ENCODE peak calls at places on chromosomes 11 and 22, in nine cellular contexts. M, V, O, U, H, J, N, E and Q are unnamed samples.

GRCh38 chr22:43317252-43317651 is 25.9 kb downstream of the SCUBE1 start:
- DNase-seq in M (no peak), V (no peak), O (no peak), U (no peak), H (no peak), J (no peak), N (no peak), E (no peak), Q (no peak)

GRCh38 chr11:111840143-111840542 is 31.2 kb downstream of the ALG9 start:
- DNase-seq in M (peak; percentile 47), V (peak; percentile 32), O (no peak), U (peak; percentile 64), H (no peak), J (no peak), N (peak; percentile 36), E (no peak), Q (no peak)

GRCh38 chr11:120511804-120512726 is 517 bp downstream of the GRIK4 start:
- DNase-seq in M (no peak), V (no peak), O (no peak), U (no peak), H (no peak), J (no peak), N (no peak), E (no peak), Q (peak; percentile 56)

GRCh38 chr11:84906995-84907394 is 720.1 kb downstream of the DLG2 start:
- DNase-seq in M (peak; percentile 21), V (no peak), O (no peak), U (no peak), H (no peak), J (no peak), N (peak; percentile 83), E (no peak), Q (no peak)

GRCh38 chr11:65774525-65775306 is 6.1 kb downstream of the AP5B1 start:
- DNase-seq in M (no peak), V (no peak), O (no peak), U (no peak), H (no peak), J (no peak), N (no peak), E (no peak), Q (peak; percentile 5)

GRCh38 chr11:122720482-122720881 is 65.0 kb downstream of the UBASH3B start:
- DNase-seq in M (peak; percentile 42), V (peak; percentile 51), O (no peak), U (no peak), H (no peak), J (no peak), N (peak; percentile 67), E (no peak), Q (no peak)

GRCh38 chr11:76250520-76251222 is 44.4 kb upstream of the WNT11 start:
- DNase-seq in M (no peak), V (no peak), O (no peak), U (no peak), H (no peak), J (no peak), N (no peak), E (no peak), Q (no peak)

GRCh38 chr11:6623391-6624363 is 4.5 kb upstream of the TPP1 start:
- DNase-seq in M (no peak), V (no peak), O (no peak), U (no peak), H (no peak), J (no peak), N (no peak), E (no peak), Q (no peak)

GRCh38 chr11:63639195-63639832 is 25.1 kb upstream of the PLAAT3 start:
- DNase-seq in M (peak; percentile 43), V (peak; percentile 50), O (no peak), U (no peak), H (no peak), J (no peak), N (peak; percentile 15), E (no peak), Q (no peak)

GRCh38 chr11:125110996-125111340 is 458 bp downstream of the TMEM218 start:
- DNase-seq in M (peak; percentile 39), V (no peak), O (no peak), U (no peak), H (peak; percentile 23), J (no peak), N (no peak), E (no peak), Q (no peak)

GRCh38 chr11:78379039-78379670 is 38.5 kb downstream of the GAB2 start:
- DNase-seq in M (no peak), V (peak; percentile 15), O (no peak), U (no peak), H (no peak), J (no peak), N (no peak), E (no peak), Q (peak; percentile 29)

GRCh38 chr11:114084414-114084813 is 24.9 kb downstream of the ZBTB16 start:
- DNase-seq in M (no peak), V (no peak), O (no peak), U (no peak), H (no peak), J (no peak), N (no peak), E (no peak), Q (no peak)

GRCh38 chr11:2569731-2570210 is 125.0 kb downstream of the KCNQ1 start:
- DNase-seq in M (no peak), V (no peak), O (no peak), U (no peak), H (no peak), J (no peak), N (no peak), E (no peak), Q (no peak)

GRCh38 chr22:41481925-41482318 is 13.0 kb downstream of the ACO2 start:
- DNase-seq in M (no peak), V (no peak), O (no peak), U (no peak), H (no peak), J (no peak), N (no peak), E (no peak), Q (no peak)

GRCh38 chr22:49827307-49827852 is 293 bp downstream of the BRD1 start:
- DNase-seq in M (peak; percentile 52), V (peak; percentile 38), O (no peak), U (no peak), H (no peak), J (no peak), N (peak; percentile 40), E (no peak), Q (peak; percentile 79)

GRCh38 chr11:105960252-105961245 is 61.5 kb downstream of the MSANTD4 start:
- DNase-seq in M (no peak), V (no peak), O (no peak), U (no peak), H (no peak), J (no peak), N (no peak), E (no peak), Q (no peak)

GRCh38 chr11:126978155-126978554 is 22.4 kb downstream of the KIRREL3 start:
- DNase-seq in M (no peak), V (no peak), O (no peak), U (no peak), H (no peak), J (no peak), N (no peak), E (no peak), Q (no peak)

GRCh38 chr11:64878223-64878493 is 263 bp downstream of the EHD1 start:
- DNase-seq in M (no peak), V (no peak), O (no peak), U (no peak), H (no peak), J (no peak), N (no peak), E (no peak), Q (no peak)

DNA sequence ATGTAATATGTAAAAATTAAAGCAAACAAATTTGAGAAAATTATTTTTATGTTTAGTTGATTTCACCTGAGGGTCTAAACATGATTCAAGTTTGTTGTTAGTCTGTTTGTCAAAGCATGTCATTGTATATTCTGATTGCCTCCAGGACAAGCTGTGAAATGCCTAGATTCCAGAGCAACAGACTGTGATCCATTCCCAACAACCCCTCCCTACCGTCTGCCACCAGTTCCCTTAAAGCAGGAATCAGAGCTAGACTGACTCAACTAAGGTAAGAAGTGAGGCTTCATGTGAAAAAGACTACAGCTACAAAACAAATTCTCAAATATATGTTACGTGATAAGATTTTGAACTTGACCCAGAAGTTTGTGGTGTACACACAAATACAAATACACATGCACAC is 304.2 kb downstream of the RAB38 start:
- DNase-seq in M (no peak), V (no peak), O (no peak), U (no peak), H (no peak), J (no peak), N (no peak), E (no peak), Q (no peak)
- TF ChIP-seq CTCF in M (no peak), V (no peak), O (no peak), U (no peak), H (no peak), J (no peak), N (no peak), E (no peak), Q (no peak)

GRCh38 chr22:22342697-22343602 is 98.4 kb downstream of the VPREB1 start:
- DNase-seq in M (peak; percentile 29), V (peak; percentile 25), O (no peak), U (no peak), H (peak; percentile 82), J (no peak), N (peak; percentile 1), E (peak; percentile 33), Q (peak; percentile 69)
- TF ChIP-seq CTCF in M (peak; percentile 84), V (peak; percentile 87), O (peak; percentile 71), U (peak; percentile 92), H (peak; percentile 85), J (peak; percentile 91), N (peak; percentile 56), E (peak; percentile 90), Q (peak; percentile 96)

GRCh38 chr11:19711911-19712280 is 741 bp upstream of the NAV2 start:
- DNase-seq in M (no peak), V (no peak), O (no peak), U (no peak), H (peak; percentile 63), J (no peak), N (no peak), E (no peak), Q (peak; percentile 15)

GRCh38 chr11:19714387-19715363 is 2.0 kb downstream of the NAV2 start:
- DNase-seq in M (peak; percentile 90), V (peak; percentile 47), O (peak; percentile 81), U (no peak), H (peak; percentile 6), J (peak; percentile 19), N (peak; percentile 89), E (no peak), Q (no peak)

GRCh38 chr11:19713221-19714092 is 820 bp downstream of the NAV2 start:
- DNase-seq in M (no peak), V (no peak), O (no peak), U (no peak), H (no peak), J (no peak), N (no peak), E (peak; percentile 20), Q (no peak)

GRCh38 chr11:19714093-19714386 is 1.4 kb downstream of the NAV2 start:
- DNase-seq in M (peak; percentile 78), V (peak; percentile 5), O (no peak), U (no peak), H (no peak), J (no peak), N (no peak), E (no peak), Q (no peak)

GRCh38 chr11:19712281-19713220 is at the start of gene NAV2:
- DNase-seq in M (peak; percentile 99), V (peak; percentile 95), O (peak; percentile 92), U (peak; percentile 75), H (peak; percentile 77), J (peak; percentile 59), N (peak; percentile 92), E (peak; percentile 83), Q (peak; percentile 95)
- TF ChIP-seq CTCF in M (no peak), V (no peak), O (peak; percentile 10), U (no peak), H (no peak), J (no peak), N (no peak), E (no peak), Q (no peak)

GRCh38 chr11:13141731-13142724 is 132.9 kb downstream of the RASSF10 start:
- DNase-seq in M (no peak), V (no peak), O (peak; percentile 21), U (no peak), H (no peak), J (no peak), N (no peak), E (no peak), Q (no peak)
- TF ChIP-seq CTCF in M (no peak), V (no peak), O (no peak), U (no peak), H (no peak), J (no peak), N (no peak), E (no peak), Q (no peak)